ENCODE peak calls at places on chromosomes 12 and 14, in four cellular contexts. W is stimulated activated CD4-positive, alpha-beta T cell treated with anti-CD3 and anti-CD28 coated beads, Interleukin-1b, Interleukin-23, amount 100 ng/mL, for 24 hours; Y is AG10803; L is NCI-H69. Q is an unnamed sample.

GRCh38 chr12:125861299-125862281 is 796.4 kb downstream of the AACS start:
- DNase-seq in W (no peak), Y (no peak), L (no peak), Q (no peak)

GRCh38 chr12:121579190-121579791 is 1.5 kb downstream of the KDM2B start:
- DNase-seq in W (no peak), Y (no peak), L (peak; percentile 74), Q (no peak)

GRCh38 chr12:110382683-110383082 is 20.8 kb downstream of the ANAPC7 start:
- DNase-seq in W (no peak), Y (no peak), L (no peak), Q (no peak)

GRCh38 chr12:113130457-113131135 is 5.0 kb downstream of the RASAL1 start:
- DNase-seq in W (no peak), Y (no peak), L (peak; percentile 34), Q (no peak)

GRCh38 chr14:55126932-55127490 is 2.0 kb upstream of the LGALS3 start:
- DNase-seq in W (no peak), Y (no peak), L (no peak), Q (no peak)

GRCh38 chr14:75630695-75631452 is 29.8 kb downstream of the ERG28 start:
- DNase-seq in W (no peak), Y (no peak), L (peak; percentile 28), Q (no peak)

GRCh38 chr12:101459642-101460346 is 15.3 kb upstream of the SPIC start:
- DNase-seq in W (no peak), Y (peak; percentile 24), L (peak; percentile 60), Q (peak; percentile 45)

GRCh38 chr14:96216627-96217026 is 12.0 kb downstream of the BDKRB2 start:
- DNase-seq in W (no peak), Y (no peak), L (no peak), Q (no peak)

GRCh38 chr12:14443531-14443930 is 78.0 kb downstream of the ATF7IP start:
- DNase-seq in W (no peak), Y (peak; percentile 49), L (no peak), Q (no peak)

GRCh38 chr12:82708507-82708906 is 21.8 kb downstream of the TMTC2 start:
- DNase-seq in W (no peak), Y (peak; percentile 13), L (peak; percentile 21), Q (no peak)

GRCh38 chr14:68584786-68585185 is 208.1 kb downstream of the ZFP36L1 start:
- DNase-seq in W (no peak), Y (peak; percentile 13), L (no peak), Q (no peak)

GRCh38 chr14:90883782-90884181 is 67.6 kb upstream of the TTC7B start:
- DNase-seq in W (no peak), Y (peak; percentile 24), L (no peak), Q (no peak)

GRCh38 chr12:111056618-111057521 is 136.5 kb upstream of the MYL2 start:
- DNase-seq in W (peak; percentile 23), Y (no peak), L (peak; percentile 47), Q (no peak)

GRCh38 chr12:111437816-111438454 is 32.2 kb downstream of the SH2B3 start:
- DNase-seq in W (no peak), Y (peak; percentile 79), L (no peak), Q (peak; percentile 42)

GRCh38 chr14:68173227-68173972 is 353.8 kb downstream of the RAD51B start:
- DNase-seq in W (no peak), Y (peak; percentile 25), L (no peak), Q (no peak)

GRCh38 chr14:51219473-51220448 is 20.3 kb upstream of the TMX1 start:
- DNase-seq in W (no peak), Y (peak; percentile 52), L (peak; percentile 70), Q (no peak)

GRCh38 chr14:99784508-99784907 is 8.7 kb upstream of the EML1 start:
- DNase-seq in W (no peak), Y (no peak), L (no peak), Q (no peak)

GRCh38 chr12:22014041-22014782 is 31.8 kb upstream of the CMAS start:
- DNase-seq in W (no peak), Y (no peak), L (no peak), Q (no peak)

GRCh38 chr14:74913393-74913792 is 9.7 kb downstream of the RPS6KL1 start:
- DNase-seq in W (no peak), Y (no peak), L (no peak), Q (no peak)

GRCh38 chr12:106113446-106114083 is 25.2 kb downstream of the NUAK1 start:
- DNase-seq in W (no peak), Y (peak; percentile 55), L (peak; percentile 49), Q (no peak)

GRCh38 chr12:58064681-58065080 is 123.3 kb downstream of the ATP23 start:
- DNase-seq in W (no peak), Y (no peak), L (no peak), Q (no peak)

GRCh38 chr12:60324746-60325145 is 728.9 kb downstream of the SLC16A7 start:
- DNase-seq in W (no peak), Y (no peak), L (no peak), Q (no peak)

GRCh38 chr12:5511644-5512584 is 80.0 kb downstream of the NTF3 start:
- DNase-seq in W (no peak), Y (peak; percentile 62), L (no peak), Q (no peak)

GRCh38 chr14:81384900-81385299 is 15.2 kb downstream of the STON2 start:
- DNase-seq in W (no peak), Y (peak; percentile 84), L (peak; percentile 94), Q (no peak)

GRCh38 chr12:122028601-122029560 is 7.2 kb downstream of the BCL7A start:
- DNase-seq in W (no peak), Y (no peak), L (peak; percentile 92), Q (no peak)

GRCh38 chr14:59215757-59216156 is 27.3 kb downstream of the DAAM1 start:
- DNase-seq in W (no peak), Y (no peak), L (no peak), Q (no peak)

GRCh38 chr12:5191803-5192538 is 148.3 kb downstream of the KCNA5 start:
- DNase-seq in W (no peak), Y (no peak), L (no peak), Q (no peak)

GRCh38 chr14:55912344-55912743 is 205.9 kb upstream of the PELI2 start:
- DNase-seq in W (no peak), Y (no peak), L (no peak), Q (no peak)

GRCh38 chr12:23895792-23896218 is 53.7 kb downstream of the SOX5 start:
- DNase-seq in W (no peak), Y (no peak), L (peak; percentile 94), Q (no peak)

GRCh38 chr14:24734917-24735500 is 101.0 kb upstream of the GZMB start:
- DNase-seq in W (no peak), Y (peak; percentile 82), L (peak; percentile 91), Q (peak; percentile 17)

GRCh38 chr14:99037777-99038176 is 234.2 kb downstream of the BCL11B start:
- DNase-seq in W (no peak), Y (no peak), L (no peak), Q (no peak)

GRCh38 chr12:96064966-96065365 is 29.6 kb upstream of the LTA4H start:
- DNase-seq in W (no peak), Y (no peak), L (no peak), Q (no peak)

GRCh38 chr12:62304560-62304959 is 44.4 kb downstream of the USP15 start:
- DNase-seq in W (no peak), Y (no peak), L (no peak), Q (no peak)

GRCh38 chr14:54652188-54652889 is 85.4 kb downstream of the SAMD4A start:
- DNase-seq in W (no peak), Y (peak; percentile 100), L (no peak), Q (peak; percentile 94)

GRCh38 chr14:101717663-101718490 is 43.6 kb upstream of the PPP2R5C start:
- DNase-seq in W (no peak), Y (no peak), L (no peak), Q (no peak)

GRCh38 chr12:63150255-63151060 is 543 bp downstream of the AVPR1A start:
- DNase-seq in W (no peak), Y (no peak), L (peak; percentile 60), Q (no peak)

GRCh38 chr14:78424311-78424710 is 254.1 kb downstream of the NRXN3 start:
- DNase-seq in W (no peak), Y (no peak), L (no peak), Q (no peak)

GRCh38 chr12:67592228-67593011 is 56.1 kb upstream of the DYRK2 start:
- DNase-seq in W (no peak), Y (peak; percentile 72), L (peak; percentile 32), Q (peak; percentile 6)

GRCh38 chr12:102120886-102121285 is 903 bp downstream of the PARPBP start:
- DNase-seq in W (no peak), Y (peak; percentile 29), L (peak; percentile 68), Q (peak; percentile 6)

Q was measured in HTR-8/SVneo.